ENCODE peak calls at places on chromosome 1, in six cellular contexts. G is SK-N-SH, P is OCI-LY7, E is GM23338, H is HCT116, B is MM.1S. D is an unnamed sample.

GRCh38 chr1:156865258-156865657 is 4.6 kb downstream of the NTRK1 start:
- DNase-seq in G (no peak), P (no peak), E (no peak), H (no peak), B (no peak), D (no peak)

GRCh38 chr1:232766224-232766890 is 38.9 kb upstream of the MAP10 start:
- DNase-seq in G (no peak), P (no peak), E (peak; percentile 11), H (no peak), B (no peak), D (no peak)

GRCh38 chr1:67897270-67897949 is 64.1 kb upstream of the GNG12 start:
- DNase-seq in G (no peak), P (no peak), E (no peak), H (no peak), B (no peak), D (no peak)

GRCh38 chr1:119510046-119510445 is 3.0 kb downstream of the HSD3B1 start:
- DNase-seq in G (no peak), P (no peak), E (no peak), H (no peak), B (no peak), D (no peak)

GRCh38 chr1:15728937-15729657 is 7.0 kb upstream of the SLC25A34 start:
- DNase-seq in G (no peak), P (no peak), E (no peak), H (no peak), B (no peak), D (no peak)

GRCh38 chr1:172394167-172394751 is 26.2 kb upstream of the C1orf105 start:
- DNase-seq in G (no peak), P (peak; percentile 59), E (peak; percentile 48), H (no peak), B (peak; percentile 96), D (peak; percentile 54)

GRCh38 chr1:230426246-230427101 is at the start of gene PGBD5:
- DNase-seq in G (peak; percentile 99), P (peak; percentile 2), E (peak; percentile 86), H (no peak), B (peak; percentile 89), D (peak; percentile 91)

GRCh38 chr1:64866689-64867088 is 99.7 kb downstream of the JAK1 start:
- DNase-seq in G (no peak), P (no peak), E (no peak), H (no peak), B (no peak), D (no peak)

GRCh38 chr1:3076388-3076740 is 7.4 kb downstream of the PRDM16 start:
- DNase-seq in G (no peak), P (no peak), E (no peak), H (no peak), B (no peak), D (no peak)
- H3K4me1 ChIP-seq in G (no peaks in the 10 kb centered on the region), P (no peaks in the 10 kb centered on the region), E (peaks cover 26% of the 10 kb centered on the region), H (no peaks in the 10 kb centered on the region), B (no peaks in the 10 kb centered on the region), D (peaks cover 5% of the 10 kb centered on the region)

GRCh38 chr1:243495442-243496172 is 239.8 kb downstream of the SDCCAG8 start:
- DNase-seq in G (no peak), P (no peak), E (no peak), H (no peak), B (no peak), D (peak; percentile 33)
- TF ChIP-seq EZH2phosphoT487 in G (no peak), P (no peak), E (no peak), H (no peak), B (no peak), D (no peak)

DNA sequence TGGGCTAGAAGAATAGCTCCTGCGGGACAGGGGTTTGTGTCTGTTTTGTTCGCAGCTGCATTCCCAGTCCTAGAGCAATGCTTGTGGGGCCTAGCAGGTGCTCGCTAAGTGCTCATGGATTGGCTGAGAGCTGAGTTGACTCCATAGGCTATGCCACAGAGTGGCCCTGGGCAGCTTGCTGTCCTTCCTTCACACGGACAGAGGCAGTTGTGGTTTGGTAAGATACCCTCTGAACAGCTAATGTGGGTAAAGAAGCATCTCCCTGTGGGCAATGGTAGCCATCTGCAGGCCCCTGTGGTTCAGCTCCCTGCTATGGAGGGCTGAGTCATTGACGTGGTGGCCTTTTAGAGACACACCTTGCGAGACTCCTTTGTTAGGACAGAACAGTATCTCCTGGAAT is 23.5 kb upstream of the LBR start:
- DNase-seq in G (no peak), P (no peak), E (no peak), H (no peak), B (no peak), D (no peak)
- H3K4me1 ChIP-seq in G (peaks cover 13% of the 10 kb centered on the region), P (peaks cover 29% of the 10 kb centered on the region), E (peaks cover 10% of the 10 kb centered on the region), H (peaks cover 36% of the 10 kb centered on the region), B (peaks cover 7% of the 10 kb centered on the region), D (peaks cover 21% of the 10 kb centered on the region)

DNA sequence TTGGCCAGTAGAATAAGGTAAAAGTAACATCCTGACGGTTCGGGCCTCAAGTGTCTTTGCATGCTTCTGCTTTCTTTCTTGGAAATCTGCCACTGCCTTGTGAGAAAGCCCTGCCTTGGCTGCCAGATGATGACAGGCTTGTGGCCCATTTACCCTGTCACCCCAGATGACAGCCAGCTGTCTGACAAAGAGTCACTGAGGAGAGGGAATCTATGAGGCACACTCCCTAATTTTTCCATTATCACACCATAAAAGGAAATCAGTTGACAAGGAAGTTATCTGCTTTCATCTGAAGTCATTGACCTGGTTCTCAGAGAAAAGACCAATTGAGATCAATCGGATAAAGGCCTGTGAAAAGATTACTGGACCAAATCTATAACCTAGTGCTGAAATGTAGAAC is 199.7 kb downstream of the USH2A start:
- DNase-seq in G (no peak), P (no peak), E (no peak), H (no peak), B (no peak), D (peak; percentile 8)
- TF ChIP-seq EZH2phosphoT487 in G (no peak), P (no peak), E (no peak), H (no peak), B (no peak), D (no peak)

GRCh38 chr1:183907106-183907505 is 102.2 kb downstream of the RGL1 start:
- DNase-seq in G (no peak), P (no peak), E (no peak), H (no peak), B (no peak), D (no peak)
- H3K4me1 ChIP-seq in G (no peaks in the 10 kb centered on the region), P (peaks cover 15% of the 10 kb centered on the region), E (no peaks in the 10 kb centered on the region), H (no peaks in the 10 kb centered on the region), B (peaks cover 32% of the 10 kb centered on the region), D (no peaks in the 10 kb centered on the region)

GRCh38 chr1:52032124-52032784 is 1.4 kb downstream of the KTI12 start:
- DNase-seq in G (no peak), P (peak; percentile 5), E (no peak), H (no peak), B (peak; percentile 37), D (no peak)
- TF ChIP-seq EZH2phosphoT487 in G (no peak), P (no peak), E (no peak), H (no peak), B (no peak), D (no peak)

GRCh38 chr1:209430107-209430506 is 153.4 kb upstream of the CAMK1G start:
- DNase-seq in G (no peak), P (no peak), E (no peak), H (no peak), B (no peak), D (peak; percentile 34)

GRCh38 chr1:209432443-209432825 is 151.1 kb upstream of the CAMK1G start:
- DNase-seq in G (no peak), P (no peak), E (no peak), H (no peak), B (no peak), D (no peak)

GRCh38 chr1:209431813-209432442 is 151.6 kb upstream of the CAMK1G start:
- DNase-seq in G (no peak), P (no peak), E (no peak), H (no peak), B (no peak), D (no peak)

GRCh38 chr1:209430821-209431259 is 152.7 kb upstream of the CAMK1G start:
- DNase-seq in G (no peak), P (no peak), E (no peak), H (no peak), B (no peak), D (no peak)

DNA sequence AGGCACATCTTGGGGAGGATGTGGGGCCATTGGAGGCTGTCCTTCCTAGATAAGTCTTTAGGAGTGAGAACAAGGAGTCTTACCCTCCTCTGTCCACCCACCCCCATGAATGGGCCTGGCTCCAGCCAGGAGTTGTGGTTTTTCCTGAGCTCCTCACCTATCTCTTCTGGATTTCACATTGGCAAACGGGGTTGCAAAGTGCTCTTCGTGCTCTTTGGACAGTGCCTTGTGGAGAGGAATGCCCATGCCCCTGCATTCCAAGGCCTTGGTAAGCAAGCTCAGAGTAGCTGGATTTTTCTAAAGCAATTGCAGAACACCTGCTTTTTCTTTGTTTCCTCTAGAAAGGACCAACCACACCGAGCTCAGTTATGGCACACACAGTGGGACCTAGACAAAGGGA is 152.1 kb upstream of the CAMK1G start:
- DNase-seq in G (no peak), P (no peak), E (no peak), H (no peak), B (no peak), D (no peak)
- H3K4me1 ChIP-seq in G (peaks cover 15% of the 10 kb centered on the region), P (no peaks in the 10 kb centered on the region), E (peaks cover 70% of the 10 kb centered on the region), H (no peaks in the 10 kb centered on the region), B (no peaks in the 10 kb centered on the region), D (peaks cover 17% of the 10 kb centered on the region)

GRCh38 chr1:4655674-4656532 is 1.5 kb downstream of the AJAP1 start:
- DNase-seq in G (peak; percentile 87), P (peak; percentile 61), E (no peak), H (no peak), B (no peak), D (peak; percentile 76)

GRCh38 chr1:4653328-4653660 is 1.1 kb upstream of the AJAP1 start:
- DNase-seq in G (no peak), P (no peak), E (no peak), H (no peak), B (no peak), D (no peak)

GRCh38 chr1:4652631-4653327 is 1.6 kb upstream of the AJAP1 start:
- DNase-seq in G (peak; percentile 92), P (peak; percentile 63), E (peak; percentile 1), H (peak; percentile 8), B (peak; percentile 43), D (peak; percentile 75)

GRCh38 chr1:4654764-4655673 is 610 bp downstream of the AJAP1 start:
- DNase-seq in G (peak; percentile 82), P (no peak), E (no peak), H (no peak), B (no peak), D (peak; percentile 37)

DNA sequence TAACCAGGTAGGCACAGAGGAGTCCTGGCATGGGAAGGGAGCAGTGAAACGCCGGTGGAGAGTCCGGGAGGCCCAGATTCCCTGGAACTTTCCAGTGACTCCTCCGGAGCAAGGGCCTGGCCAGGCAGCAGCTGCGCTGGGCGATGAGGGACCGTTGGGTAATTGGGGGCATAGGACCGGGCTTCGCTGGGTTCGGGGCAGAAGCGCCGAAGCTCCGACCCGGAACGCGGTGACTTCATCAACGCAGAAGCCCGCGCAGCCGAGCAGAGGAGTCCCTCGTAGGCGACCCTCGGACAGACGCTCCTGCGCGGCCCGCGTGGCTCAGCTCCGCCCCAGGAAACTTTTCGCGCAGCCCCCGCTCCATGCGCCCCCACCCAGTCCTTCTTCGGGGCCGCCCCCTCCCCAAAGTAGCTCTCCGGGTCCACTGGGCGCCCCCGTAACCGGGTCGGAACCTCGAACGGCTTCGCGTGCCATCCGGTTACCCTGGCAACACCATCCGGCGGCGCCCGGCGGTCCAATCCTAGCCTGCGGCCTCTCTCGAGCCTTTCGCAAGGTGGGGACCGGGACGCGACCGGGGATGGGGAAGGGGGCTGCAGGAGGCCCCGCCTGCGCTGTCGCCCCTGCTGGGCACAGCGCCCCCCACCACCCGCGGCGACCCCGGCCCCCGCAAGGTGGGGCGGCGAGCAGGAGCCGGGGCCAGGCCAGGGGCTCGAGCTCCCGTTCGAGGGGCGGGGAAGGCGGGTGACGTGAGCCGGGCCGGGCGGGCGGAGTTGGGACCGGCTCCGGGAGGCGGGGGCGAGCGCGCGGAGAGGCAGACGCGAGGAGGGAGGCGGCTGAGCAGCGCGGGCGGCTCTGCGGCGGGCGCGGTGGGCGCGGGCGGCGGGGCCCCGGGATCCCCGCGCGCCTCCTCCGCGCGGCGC is at the start of gene AJAP1:
- DNase-seq in G (peak; percentile 78), P (no peak), E (no peak), H (no peak), B (no peak), D (peak; percentile 29)
- TF ChIP-seq EZH2phosphoT487 in G (no peak), P (no peak), E (no peak), H (no peak), B (no peak), D (peak; percentile 43)

D was measured in hepatocyte.